ENCODE peak calls at places on chromosomes 16 and 17, in four cellular contexts. W, F, T and R are unnamed samples.

GRCh38 chr17:55830699-55831098 is 79.8 kb downstream of the PCTP start:
- DNase-seq in W (no peak), F (no peak), T (no peak), R (no peak)

GRCh38 chr17:83062818-83063671 is 16.4 kb upstream of the METRNL start:
- DNase-seq in W (no peak), F (no peak), T (no peak), R (no peak)

GRCh38 chr17:39573447-39574298 is 34.0 kb downstream of the NEUROD2 start:
- DNase-seq in W (peak), F (peak), T (peak), R (peak)

GRCh38 chr17:28551421-28552186 is 820 bp downstream of the UNC119 start:
- DNase-seq in W (no peak), F (no peak), T (peak), R (no peak)

GRCh38 chr17:75454193-75454592 is 2.2 kb upstream of the TMEM94 start:
- DNase-seq in W (peak), F (no peak), T (no peak), R (no peak)

GRCh38 chr16:77282345-77282744 is 83.1 kb downstream of the SYCE1L start:
- DNase-seq in W (no peak), F (no peak), T (no peak), R (no peak)

GRCh38 chr17:7864995-7865650 is 7.3 kb downstream of the CYB5D1 start:
- DNase-seq in W (no peak), F (no peak), T (no peak), R (no peak)

GRCh38 chr17:81370304-81370703 is 25.0 kb upstream of the BAHCC1 start:
- DNase-seq in W (no peak), F (no peak), T (no peak), R (no peak)

GRCh38 chr16:78425957-78426590 is 326.6 kb downstream of the WWOX start:
- DNase-seq in W (no peak), F (no peak), T (peak), R (no peak)

GRCh38 chr16:64428463-64428862 is 693.4 kb downstream of the CDH11 start:
- DNase-seq in W (no peak), F (peak), T (peak), R (no peak)

GRCh38 chr17:48561894-48562810 is 16.0 kb downstream of the HOXB4 start:
- DNase-seq in W (no peak), F (no peak), T (peak), R (no peak)

GRCh38 chr17:77374170-77374936 is 233.6 kb downstream of the SEC14L1 start:
- DNase-seq in W (no peak), F (peak), T (peak), R (peak)

GRCh38 chr17:27245230-27245696 is 48.7 kb upstream of the WSB1 start:
- DNase-seq in W (peak), F (peak), T (peak), R (peak)

GRCh38 chr17:50099003-50099402 is 3.9 kb downstream of the PDK2 start:
- DNase-seq in W (no peak), F (no peak), T (no peak), R (no peak)